ENCODE peak calls at places on chromosome 13, in ten cellular contexts. One of them, this sample, is unnamed.

GRCh38 chr13:85497652-85498051 is 301.6 kb downstream of the SLITRK6 start:
- DNase-seq in small intestine: no peak
- DNase-seq in lower lobe of right lung: no peak
- DNase-seq in CD4-positive, alpha-beta T cell: no peak
- DNase-seq in mesenchymal stem cell: peak
- DNase-seq in tibial artery: no peak
- DNase-seq in heart right ventricle: no peak
- DNase-seq in body of pancreas: no peak
- DNase-seq in adrenal gland: no peak
- DNase-seq in hepatocyte: no peak
- DNase-seq in this sample: no peak

GRCh38 chr13:59483441-59484116 is 680.1 kb downstream of the DIAPH3 start:
- DNase-seq in small intestine: no peak
- DNase-seq in lower lobe of right lung: no peak
- DNase-seq in CD4-positive, alpha-beta T cell: no peak
- DNase-seq in mesenchymal stem cell: no peak
- DNase-seq in tibial artery: no peak
- DNase-seq in heart right ventricle: no peak
- DNase-seq in body of pancreas: peak
- DNase-seq in adrenal gland: no peak
- DNase-seq in hepatocyte: no peak
- DNase-seq in this sample: no peak

GRCh38 chr13:90272356-90272755 is 1075.1 kb upstream of the MIR17HG start:
- DNase-seq in small intestine: no peak
- DNase-seq in lower lobe of right lung: no peak
- DNase-seq in CD4-positive, alpha-beta T cell: no peak
- DNase-seq in mesenchymal stem cell: no peak
- DNase-seq in tibial artery: no peak
- DNase-seq in heart right ventricle: no peak
- DNase-seq in body of pancreas: no peak
- DNase-seq in adrenal gland: no peak
- DNase-seq in hepatocyte: no peak
- DNase-seq in this sample: no peak

GRCh38 chr13:53127378-53127777 is 98.8 kb downstream of the OLFM4 start:
- DNase-seq in small intestine: no peak
- DNase-seq in lower lobe of right lung: no peak
- DNase-seq in CD4-positive, alpha-beta T cell: no peak
- DNase-seq in mesenchymal stem cell: no peak
- DNase-seq in tibial artery: no peak
- DNase-seq in heart right ventricle: no peak
- DNase-seq in body of pancreas: no peak
- DNase-seq in adrenal gland: no peak
- DNase-seq in hepatocyte: no peak
- DNase-seq in this sample: no peak

GRCh38 chr13:97298816-97299215 is 76.7 kb downstream of the MBNL2 start:
- DNase-seq in small intestine: peak
- DNase-seq in lower lobe of right lung: no peak
- DNase-seq in CD4-positive, alpha-beta T cell: no peak
- DNase-seq in mesenchymal stem cell: no peak
- DNase-seq in tibial artery: no peak
- DNase-seq in heart right ventricle: no peak
- DNase-seq in body of pancreas: no peak
- DNase-seq in adrenal gland: no peak
- DNase-seq in hepatocyte: no peak
- DNase-seq in this sample: no peak

GRCh38 chr13:71644579-71644978 is 222.4 kb downstream of the DACH1 start:
- DNase-seq in small intestine: no peak
- DNase-seq in lower lobe of right lung: no peak
- DNase-seq in CD4-positive, alpha-beta T cell: no peak
- DNase-seq in mesenchymal stem cell: no peak
- DNase-seq in tibial artery: no peak
- DNase-seq in heart right ventricle: no peak
- DNase-seq in body of pancreas: no peak
- DNase-seq in adrenal gland: no peak
- DNase-seq in hepatocyte: no peak
- DNase-seq in this sample: no peak

GRCh38 chr13:19864018-19864338 is 529 bp upstream of the ZMYM5 start:
- DNase-seq in small intestine: peak
- DNase-seq in lower lobe of right lung: peak
- DNase-seq in CD4-positive, alpha-beta T cell: peak
- DNase-seq in mesenchymal stem cell: peak
- DNase-seq in tibial artery: peak
- DNase-seq in heart right ventricle: peak
- DNase-seq in body of pancreas: peak
- DNase-seq in adrenal gland: peak
- DNase-seq in hepatocyte: peak
- DNase-seq in this sample: peak

GRCh38 chr13:99446242-99446641 is 55.0 kb upstream of the TM9SF2 start:
- DNase-seq in small intestine: no peak
- DNase-seq in lower lobe of right lung: no peak
- DNase-seq in CD4-positive, alpha-beta T cell: no peak
- DNase-seq in mesenchymal stem cell: no peak
- DNase-seq in tibial artery: no peak
- DNase-seq in heart right ventricle: no peak
- DNase-seq in body of pancreas: no peak
- DNase-seq in adrenal gland: no peak
- DNase-seq in hepatocyte: no peak
- DNase-seq in this sample: no peak

GRCh38 chr13:35191883-35192282 is 249.8 kb downstream of the NBEA start:
- DNase-seq in small intestine: no peak
- DNase-seq in lower lobe of right lung: no peak
- DNase-seq in CD4-positive, alpha-beta T cell: no peak
- DNase-seq in mesenchymal stem cell: no peak
- DNase-seq in tibial artery: no peak
- DNase-seq in heart right ventricle: no peak
- DNase-seq in body of pancreas: no peak
- DNase-seq in adrenal gland: no peak
- DNase-seq in hepatocyte: no peak
- DNase-seq in this sample: no peak

GRCh38 chr13:29384466-29384865 is 211.0 kb downstream of the SLC7A1 start:
- DNase-seq in small intestine: no peak
- DNase-seq in lower lobe of right lung: no peak
- DNase-seq in CD4-positive, alpha-beta T cell: no peak
- DNase-seq in mesenchymal stem cell: no peak
- DNase-seq in tibial artery: no peak
- DNase-seq in heart right ventricle: peak
- DNase-seq in body of pancreas: no peak
- DNase-seq in adrenal gland: no peak
- DNase-seq in hepatocyte: no peak
- DNase-seq in this sample: no peak

GRCh38 chr13:101211261-101211660 is 205.0 kb downstream of the NALCN start:
- DNase-seq in small intestine: no peak
- DNase-seq in lower lobe of right lung: no peak
- DNase-seq in CD4-positive, alpha-beta T cell: no peak
- DNase-seq in mesenchymal stem cell: no peak
- DNase-seq in tibial artery: no peak
- DNase-seq in heart right ventricle: no peak
- DNase-seq in body of pancreas: no peak
- DNase-seq in adrenal gland: no peak
- DNase-seq in hepatocyte: no peak
- DNase-seq in this sample: no peak

DNA sequence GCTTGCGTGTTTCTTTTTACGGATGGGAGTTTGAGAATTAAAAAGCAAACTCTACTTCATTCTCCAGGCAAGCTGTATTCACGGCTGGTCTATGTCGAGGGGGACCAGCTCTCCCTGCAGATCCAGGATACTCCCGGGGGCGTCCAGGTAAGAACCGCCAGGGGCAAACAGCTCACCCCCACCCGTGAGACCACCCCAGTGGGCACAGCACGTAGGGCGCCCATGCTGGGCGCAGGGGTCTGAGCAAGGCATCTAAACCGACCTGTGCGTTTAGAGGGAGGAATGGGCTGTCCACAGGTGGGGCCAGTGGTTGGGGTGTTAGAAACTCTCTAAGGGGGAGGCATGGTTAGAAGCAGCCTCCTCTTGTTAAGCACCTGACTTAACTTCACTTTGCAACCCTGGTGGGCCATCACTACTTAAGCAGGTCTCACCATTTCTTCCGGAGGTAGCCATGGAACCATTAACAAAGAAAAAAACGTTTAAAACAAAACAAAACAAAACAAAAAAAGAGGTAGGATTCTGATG is 1.0 kb downstream of the RASL11A start:
- DNase-seq in small intestine: no peak
- DNase-seq in lower lobe of right lung: no peak
- DNase-seq in CD4-positive, alpha-beta T cell: no peak
- DNase-seq in mesenchymal stem cell: no peak
- DNase-seq in tibial artery: no peak
- DNase-seq in heart right ventricle: no peak
- DNase-seq in body of pancreas: no peak
- DNase-seq in adrenal gland: no peak
- DNase-seq in hepatocyte: no peak
- DNase-seq in this sample: no peak
- H3K27ac ChIP-seq in small intestine: peak
- H3K27ac ChIP-seq in lower lobe of right lung: peak
- H3K27ac ChIP-seq in CD4-positive, alpha-beta T cell: no peak
- H3K27ac ChIP-seq in mesenchymal stem cell: no peak
- H3K27ac ChIP-seq in tibial artery: peak
- H3K27ac ChIP-seq in heart right ventricle: no peak
- H3K27ac ChIP-seq in body of pancreas: peak
- H3K27ac ChIP-seq in adrenal gland: peak
- H3K27ac ChIP-seq in hepatocyte: peak
- H3K27ac ChIP-seq in this sample: peak

DNA sequence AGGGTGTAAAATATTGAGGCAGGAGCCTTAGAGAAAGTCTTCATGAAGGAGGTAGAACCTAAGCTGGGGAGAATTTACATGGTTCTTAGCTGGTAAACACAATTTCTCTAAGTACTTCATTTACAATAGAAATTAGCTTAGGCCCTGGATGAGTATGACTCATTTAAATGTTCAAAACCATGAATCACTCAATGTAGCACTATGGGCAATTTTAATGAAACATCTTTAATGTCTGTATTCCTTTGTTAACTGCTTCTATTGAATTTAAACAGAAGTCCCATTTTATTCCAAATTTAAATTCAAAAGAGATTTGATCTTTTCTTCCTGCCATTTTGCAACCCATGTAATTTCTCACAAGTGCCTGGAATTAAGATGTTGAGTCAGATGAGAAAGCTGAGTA is 252.1 kb downstream of the RFC3 start:
- DNase-seq in small intestine: no peak
- DNase-seq in lower lobe of right lung: no peak
- DNase-seq in CD4-positive, alpha-beta T cell: no peak
- DNase-seq in mesenchymal stem cell: no peak
- DNase-seq in tibial artery: no peak
- DNase-seq in heart right ventricle: no peak
- DNase-seq in body of pancreas: no peak
- DNase-seq in adrenal gland: no peak
- DNase-seq in hepatocyte: no peak
- DNase-seq in this sample: no peak
- H3K27ac ChIP-seq in small intestine: no peak
- H3K27ac ChIP-seq in lower lobe of right lung: no peak
- H3K27ac ChIP-seq in CD4-positive, alpha-beta T cell: no peak
- H3K27ac ChIP-seq in mesenchymal stem cell: no peak
- H3K27ac ChIP-seq in tibial artery: no peak
- H3K27ac ChIP-seq in heart right ventricle: no peak
- H3K27ac ChIP-seq in body of pancreas: no peak
- H3K27ac ChIP-seq in adrenal gland: no peak
- H3K27ac ChIP-seq in hepatocyte: no peak
- H3K27ac ChIP-seq in this sample: no peak

GRCh38 chr13:48542581-48543341 is 9.9 kb upstream of the RCBTB2 start:
- DNase-seq in small intestine: peak
- DNase-seq in lower lobe of right lung: peak
- DNase-seq in CD4-positive, alpha-beta T cell: no peak
- DNase-seq in mesenchymal stem cell: peak
- DNase-seq in tibial artery: peak
- DNase-seq in heart right ventricle: peak
- DNase-seq in body of pancreas: no peak
- DNase-seq in adrenal gland: peak
- DNase-seq in hepatocyte: peak
- DNase-seq in this sample: peak
- H3K27ac ChIP-seq in small intestine: peak
- H3K27ac ChIP-seq in lower lobe of right lung: peak
- H3K27ac ChIP-seq in CD4-positive, alpha-beta T cell: no peak
- H3K27ac ChIP-seq in mesenchymal stem cell: no peak
- H3K27ac ChIP-seq in tibial artery: peak
- H3K27ac ChIP-seq in heart right ventricle: peak
- H3K27ac ChIP-seq in body of pancreas: peak
- H3K27ac ChIP-seq in adrenal gland: peak
- H3K27ac ChIP-seq in hepatocyte: no peak
- H3K27ac ChIP-seq in this sample: peak

GRCh38 chr13:109655611-109656010 is 130.8 kb downstream of the IRS2 start:
- DNase-seq in small intestine: no peak
- DNase-seq in lower lobe of right lung: no peak
- DNase-seq in CD4-positive, alpha-beta T cell: no peak
- DNase-seq in mesenchymal stem cell: no peak
- DNase-seq in tibial artery: no peak
- DNase-seq in heart right ventricle: peak
- DNase-seq in body of pancreas: no peak
- DNase-seq in adrenal gland: no peak
- DNase-seq in hepatocyte: no peak
- DNase-seq in this sample: no peak
- H3K27ac ChIP-seq in small intestine: peak
- H3K27ac ChIP-seq in lower lobe of right lung: peak
- H3K27ac ChIP-seq in CD4-positive, alpha-beta T cell: no peak
- H3K27ac ChIP-seq in mesenchymal stem cell: no peak
- H3K27ac ChIP-seq in tibial artery: no peak
- H3K27ac ChIP-seq in heart right ventricle: no peak
- H3K27ac ChIP-seq in body of pancreas: peak
- H3K27ac ChIP-seq in adrenal gland: peak
- H3K27ac ChIP-seq in hepatocyte: no peak
- H3K27ac ChIP-seq in this sample: no peak

DNA sequence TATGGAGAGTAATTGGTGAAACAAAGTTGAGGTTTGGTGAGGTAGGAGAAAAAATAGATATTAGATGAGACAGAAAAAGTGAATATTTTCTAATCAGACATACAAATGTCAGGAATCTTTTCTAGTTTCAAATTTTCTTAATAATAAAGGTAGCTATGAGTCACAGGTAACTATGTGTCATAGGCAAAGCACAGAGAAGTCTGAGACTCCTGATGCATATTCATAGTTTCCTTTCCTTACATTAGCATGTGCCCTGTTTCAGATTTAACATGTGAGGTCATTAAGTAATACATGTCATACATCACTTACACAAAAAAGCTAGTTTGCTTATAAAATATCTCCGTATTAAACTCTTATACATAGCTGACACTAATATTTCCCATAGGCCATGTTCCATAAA is 1141.3 kb upstream of the PCDH20 start:
- DNase-seq in small intestine: no peak
- DNase-seq in lower lobe of right lung: no peak
- DNase-seq in CD4-positive, alpha-beta T cell: no peak
- DNase-seq in mesenchymal stem cell: no peak
- DNase-seq in tibial artery: no peak
- DNase-seq in heart right ventricle: no peak
- DNase-seq in body of pancreas: no peak
- DNase-seq in adrenal gland: no peak
- DNase-seq in hepatocyte: no peak
- DNase-seq in this sample: no peak
- H3K27ac ChIP-seq in small intestine: no peak
- H3K27ac ChIP-seq in lower lobe of right lung: no peak
- H3K27ac ChIP-seq in CD4-positive, alpha-beta T cell: no peak
- H3K27ac ChIP-seq in mesenchymal stem cell: no peak
- H3K27ac ChIP-seq in tibial artery: no peak
- H3K27ac ChIP-seq in heart right ventricle: no peak
- H3K27ac ChIP-seq in body of pancreas: no peak
- H3K27ac ChIP-seq in adrenal gland: no peak
- H3K27ac ChIP-seq in hepatocyte: no peak
- H3K27ac ChIP-seq in this sample: no peak

This sample was measured in substantia nigra.